ENCODE peak calls at places on chromosomes 5 and 9, in five cellular contexts. B is hepatocyte, W is adrenal gland, S is psoas muscle, P is heart right ventricle. N is an unnamed sample. For H3K4me1, the result is how much of the 10 kb centered on the place peaks cover.

GRCh38 chr5:108753331-108753730 is 5.6 kb downstream of the FER start:
- DNase-seq in B (no peak), W (no peak), S (no peak), P (no peak), N (no peak)

GRCh38 chr5:87383216-87383615 is 29.5 kb downstream of the CCNH start:
- DNase-seq in B (no peak), W (no peak), S (no peak), P (no peak), N (no peak)

GRCh38 chr5:67028371-67028770 is 168.2 kb downstream of the CD180 start:
- DNase-seq in B (no peak), W (no peak), S (no peak), P (no peak), N (no peak)

GRCh38 chr5:168234133-168234532 is 57.3 kb upstream of the WWC1 start:
- DNase-seq in B (peak), W (no peak), S (no peak), P (no peak), N (no peak)

GRCh38 chr9:69519470-69520240 is 152.5 kb downstream of the APBA1 start:
- DNase-seq in B (no peak), W (no peak), S (no peak), P (no peak), N (no peak)

GRCh38 chr5:167358868-167359492 is 932.5 kb upstream of the WWC1 start:
- DNase-seq in B (no peak), W (no peak), S (no peak), P (no peak), N (no peak)

GRCh38 chr5:148687427-148687826 is 33.1 kb upstream of the HTR4 start:
- DNase-seq in B (peak), W (no peak), S (no peak), P (no peak), N (no peak)

GRCh38 chr5:95669540-95669939 is 13.3 kb downstream of the SPATA9 start:
- DNase-seq in B (peak), W (peak), S (peak), P (peak), N (peak)

GRCh38 chr5:32217886-32218396 is 43.8 kb upstream of the GOLPH3 start:
- DNase-seq in B (peak), W (no peak), S (no peak), P (no peak), N (peak)

GRCh38 chr5:32363030-32363429 is 50.3 kb upstream of the MTMR12 start:
- DNase-seq in B (no peak), W (no peak), S (no peak), P (no peak), N (no peak)

DNA sequence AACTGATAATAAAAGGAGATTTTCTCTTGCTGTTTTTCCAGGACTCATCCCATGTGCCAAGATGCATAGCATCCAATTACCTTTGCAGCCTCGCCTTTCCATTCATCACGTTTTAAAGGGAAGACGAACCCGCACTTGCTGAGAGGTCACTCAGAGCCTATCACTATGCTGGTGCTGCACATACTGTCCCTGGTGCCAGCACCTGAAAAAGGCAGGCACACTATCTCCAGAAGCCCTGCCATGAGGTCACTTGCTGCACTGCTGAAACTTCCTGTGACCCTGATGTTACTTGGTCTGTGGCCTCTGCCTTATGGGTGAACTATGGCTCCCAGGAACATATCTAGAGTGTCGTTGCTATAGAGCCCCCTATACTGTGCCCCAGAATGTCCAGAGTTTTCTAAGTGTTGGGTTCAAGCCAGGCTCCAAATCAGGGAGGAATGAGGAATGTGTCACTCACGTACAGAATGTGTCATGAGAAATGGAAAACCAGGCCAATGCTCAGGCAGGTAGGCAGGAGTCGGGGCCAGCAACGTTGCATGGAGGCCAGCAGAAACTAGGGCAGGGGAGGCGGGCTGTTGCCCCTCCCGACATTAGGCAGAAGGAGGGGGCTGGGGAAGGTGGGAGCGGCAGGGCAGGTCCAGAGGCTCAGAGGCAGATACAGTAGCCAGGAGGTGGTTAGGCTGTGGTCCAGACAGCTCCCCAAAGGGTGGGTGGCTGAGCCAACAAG is 262.1 kb downstream of the CRB2 start:
- DNase-seq in B (no peak), W (no peak), S (no peak), P (no peak), N (no peak)
- H3K4me1 ChIP-seq in B (under half), W (under half), S (under half), P (under half), N (under half)

GRCh38 chr9:130495067-130495466 is 50.3 kb downstream of the ASS1 start:
- DNase-seq in B (no peak), W (no peak), S (no peak), P (no peak), N (no peak)
- H3K4me1 ChIP-seq in B (under half), W (under half), S (under half), P (under half), N (under half)

GRCh38 chr9:16627967-16628366 is 242.5 kb downstream of the BNC2 start:
- DNase-seq in B (peak), W (no peak), S (peak), P (no peak), N (no peak)
- H3K4me1 ChIP-seq in B (under half), W (under half), S (under half), P (under half), N (under half)

DNA sequence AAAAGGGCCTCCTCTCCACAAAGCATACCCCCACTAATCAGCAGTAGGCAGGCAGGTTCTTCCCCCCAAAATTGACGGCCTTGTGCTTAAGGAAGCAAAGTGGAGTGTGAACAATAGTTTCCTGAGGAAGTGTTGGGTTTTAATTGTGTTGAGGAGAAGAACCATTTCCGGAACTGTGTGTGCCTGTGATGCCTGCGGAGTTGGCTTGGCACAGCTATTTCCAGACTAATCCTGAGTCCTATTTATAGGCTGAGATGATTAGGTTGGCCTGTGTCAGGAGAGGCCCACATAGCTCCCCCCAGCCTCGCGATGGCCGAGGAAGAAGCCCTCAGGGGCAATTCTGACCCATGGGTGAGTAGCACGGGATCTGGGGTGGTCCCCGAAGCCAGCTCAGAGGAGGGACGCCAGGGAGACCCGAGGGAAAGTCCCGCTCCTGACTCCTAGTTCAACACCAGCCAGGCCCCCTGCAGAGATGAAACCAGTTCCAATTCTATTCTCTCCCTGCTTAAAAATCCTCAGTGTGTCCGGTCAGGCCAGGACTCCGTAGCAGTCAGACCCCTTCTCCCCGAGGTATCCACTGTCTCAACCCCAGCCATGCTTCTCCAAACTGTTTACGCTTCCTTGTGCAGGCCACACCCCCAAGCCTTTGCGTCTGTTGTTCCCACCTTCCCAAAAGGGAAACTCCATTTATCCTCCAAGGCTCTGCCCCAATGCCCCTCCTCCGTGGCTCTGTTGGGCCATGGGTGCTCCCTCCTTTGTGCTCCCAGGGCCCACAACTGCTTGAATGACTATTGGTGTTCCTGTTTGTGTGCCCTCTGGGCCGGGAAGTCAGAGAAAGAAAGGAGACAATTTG is 18.1 kb downstream of the GSN start:
- DNase-seq in B (peak), W (peak), S (peak), P (peak), N (peak)
- H3K4me1 ChIP-seq in B (half or more), W (half or more), S (half or more), P (half or more), N (half or more)

DNA sequence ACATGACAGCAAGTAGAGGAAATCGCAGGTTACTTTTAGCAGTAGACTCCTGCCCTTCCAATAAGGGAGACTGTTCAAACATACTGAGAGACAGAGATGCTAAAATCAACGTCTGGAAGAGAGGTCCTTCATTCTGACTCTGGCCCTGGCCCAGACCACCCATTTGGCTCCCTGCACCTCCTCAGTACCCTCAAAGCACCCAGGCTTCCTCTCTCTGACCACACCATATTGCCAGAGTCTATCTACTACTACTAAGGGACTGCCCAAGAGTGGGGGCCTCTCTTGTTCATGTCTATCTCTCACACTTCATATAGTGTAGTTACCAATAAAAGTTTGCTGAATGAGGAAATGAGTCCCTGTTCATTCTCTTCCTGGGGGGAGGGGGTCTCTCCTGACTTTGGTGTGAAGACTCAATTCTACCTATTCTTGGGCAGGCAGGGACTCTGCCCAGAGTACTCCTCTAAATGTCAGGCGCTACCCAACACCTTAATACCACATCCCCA is 8.5 kb downstream of the B4GALT1 start:
- DNase-seq in B (no peak), W (no peak), S (no peak), P (no peak), N (no peak)
- H3K4me1 ChIP-seq in B (half or more), W (half or more), S (half or more), P (half or more), N (under half)

DNA sequence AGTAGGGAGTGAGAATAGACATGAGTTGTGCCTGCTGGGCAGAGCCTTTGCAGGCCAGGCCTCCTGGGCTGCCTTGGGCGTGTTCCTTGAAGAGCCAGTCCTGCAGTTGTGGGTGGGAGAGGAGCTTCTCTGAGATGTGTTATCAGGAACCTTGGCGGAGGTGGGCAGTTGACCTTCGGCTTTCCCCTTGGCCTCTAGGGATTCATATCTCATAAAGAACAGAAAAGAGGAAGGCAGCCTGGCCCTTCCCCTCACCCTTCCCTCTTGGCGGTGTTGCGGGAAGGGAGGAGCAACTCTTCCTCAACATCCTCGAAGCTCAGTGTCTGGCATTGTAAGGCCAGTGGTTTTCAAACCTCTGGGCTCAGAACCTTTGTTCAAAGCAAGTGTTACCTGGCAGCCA is 59.2 kb downstream of the DAPK1 start:
- DNase-seq in B (no peak), W (peak), S (no peak), P (peak), N (no peak)
- H3K4me1 ChIP-seq in B (under half), W (under half), S (under half), P (under half), N (under half)

DNA sequence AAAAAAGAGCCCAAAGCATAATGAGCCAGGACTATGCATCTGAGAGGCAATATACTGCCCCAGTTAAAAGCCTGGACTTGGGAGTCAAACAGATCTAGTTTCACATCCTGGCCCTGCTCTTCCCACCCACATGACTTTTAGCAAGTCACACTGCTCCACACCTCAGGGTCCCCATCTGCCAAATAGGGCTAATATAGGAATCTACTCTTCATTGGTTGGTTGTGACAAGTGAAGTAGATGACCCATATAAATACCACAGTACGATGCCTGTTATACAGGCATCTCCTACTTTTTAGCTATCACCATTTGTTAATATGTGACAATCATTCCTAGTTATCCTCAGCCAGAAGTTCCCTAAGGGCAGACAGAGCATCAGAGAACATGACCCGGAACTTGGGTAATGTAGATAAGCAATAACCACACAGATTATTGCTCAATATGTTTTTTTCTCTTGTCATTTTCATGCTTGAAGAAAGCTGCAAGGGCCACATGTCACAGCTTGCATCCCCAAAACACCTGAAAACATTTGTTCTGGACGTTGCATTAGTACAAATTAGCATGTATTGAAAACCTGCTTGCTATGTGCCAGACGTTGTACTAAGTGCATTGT is 20.4 kb downstream of the ADAM19 start:
- DNase-seq in B (no peak), W (no peak), S (no peak), P (no peak), N (no peak)
- H3K4me1 ChIP-seq in B (under half), W (under half), S (half or more), P (under half), N (under half)

DNA sequence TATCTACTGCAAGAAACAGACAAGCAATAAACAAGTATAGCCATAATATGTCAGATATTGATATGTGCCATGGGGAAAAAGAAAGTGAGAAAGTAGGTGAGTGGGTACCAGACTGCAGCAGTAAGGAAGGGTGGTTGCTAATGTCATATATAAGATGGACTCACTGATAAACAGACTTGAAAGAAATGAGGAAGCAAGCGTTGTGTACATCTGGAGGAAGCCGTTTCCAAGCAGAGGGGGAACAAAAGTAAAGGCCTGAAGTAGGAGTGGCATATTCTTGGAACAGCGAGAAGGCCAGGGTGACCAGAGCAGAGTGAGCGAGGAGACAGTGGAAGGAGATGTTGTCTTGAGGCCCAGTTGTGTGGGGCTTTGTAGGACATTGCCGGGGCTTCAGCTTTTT is 142.2 kb upstream of the MAP3K1 start:
- DNase-seq in B (no peak), W (peak), S (no peak), P (peak), N (no peak)
- H3K4me1 ChIP-seq in B (under half), W (under half), S (under half), P (under half), N (under half)

DNA sequence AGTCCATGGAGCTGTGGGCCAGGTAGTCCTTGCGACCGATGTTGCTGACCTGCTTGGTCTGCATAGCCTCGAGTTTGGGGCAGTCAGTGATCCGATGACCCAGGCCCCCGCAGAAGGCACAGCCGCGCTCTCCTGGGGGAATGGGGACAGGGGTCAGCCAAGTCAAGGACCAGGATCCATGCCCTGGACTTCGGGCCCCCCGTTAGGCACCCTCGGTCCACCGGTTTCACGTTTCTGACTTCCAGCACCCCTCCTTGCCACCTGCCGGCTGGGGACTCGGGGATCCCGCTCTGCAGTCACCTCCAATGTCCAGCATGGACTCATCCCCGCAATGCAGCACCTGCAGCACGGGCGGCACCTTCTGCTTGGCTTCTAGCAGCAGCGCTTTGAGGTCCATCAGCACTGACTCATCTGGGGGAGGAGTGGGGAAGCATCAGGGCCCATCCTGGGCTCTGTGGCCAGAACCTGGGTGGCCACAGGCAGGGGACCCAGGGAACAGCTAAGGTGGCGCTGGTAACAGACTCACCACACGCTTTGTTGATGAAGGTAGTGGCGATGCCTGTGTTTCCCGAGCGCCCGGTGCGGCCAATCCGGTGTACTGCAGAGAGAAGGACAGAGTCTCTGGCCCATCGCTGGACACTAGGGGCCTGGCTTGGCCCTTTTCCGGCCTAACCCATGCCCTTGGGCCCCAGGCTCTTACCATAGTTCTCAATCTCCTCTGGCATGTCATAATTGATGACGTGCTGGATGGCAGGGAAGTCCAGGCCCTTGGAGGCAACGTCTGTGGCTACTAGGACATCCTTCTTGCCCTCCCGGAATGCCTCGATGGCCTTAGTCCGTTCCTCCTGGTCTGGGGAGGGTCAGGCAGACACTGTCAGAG is 2.4 kb upstream of the DOK3 start:
- DNase-seq in B (no peak), W (no peak), S (no peak), P (no peak), N (no peak)
- H3K4me1 ChIP-seq in B (under half), W (under half), S (under half), P (under half), N (under half)

N was measured in tibial nerve.